ENCODE peak calls at places on chromosomes 2 and 18, in seven cellular contexts. B is fibroblast of lung, R is cardiac muscle cell, S is glutamatergic neuron, Z is heart right ventricle, D is tibial artery, K is fibroblast of pulmonary artery. T is an unnamed sample.

GRCh38 chr2:132668986-132669853 is 785 bp downstream of the LYPD1 start:
- DNase-seq in B (peak), R (no peak), S (peak), Z (no peak), D (no peak), K (peak), T (no peak)

GRCh38 chr2:150548527-150548926 is 61.1 kb upstream of the RND3 start:
- DNase-seq in B (peak), R (peak), S (peak), Z (no peak), D (no peak), K (peak), T (no peak)

GRCh38 chr18:60090170-60090569 is 190.4 kb downstream of the PMAIP1 start:
- DNase-seq in B (peak), R (peak), S (no peak), Z (no peak), D (no peak), K (peak), T (no peak)

GRCh38 chr2:228658998-228659397 is 477.5 kb upstream of the SPHKAP start:
- DNase-seq in B (peak), R (peak), S (no peak), Z (no peak), D (no peak), K (peak), T (no peak)

GRCh38 chr2:150191349-150191748 is 296.1 kb downstream of the RND3 start:
- DNase-seq in B (peak), R (peak), S (no peak), Z (no peak), D (no peak), K (peak), T (no peak)

GRCh38 chr2:214753455-214753854 is 56.0 kb downstream of the BARD1 start:
- DNase-seq in B (no peak), R (no peak), S (no peak), Z (no peak), D (no peak), K (no peak), T (no peak)

GRCh38 chr2:207643892-207644291 is 18.7 kb upstream of the METTL21A start:
- DNase-seq in B (no peak), R (no peak), S (no peak), Z (no peak), D (no peak), K (no peak), T (no peak)

GRCh38 chr2:3379339-3379646 is 201 bp upstream of the TRAPPC12 start:
- DNase-seq in B (no peak), R (no peak), S (no peak), Z (no peak), D (no peak), K (no peak), T (no peak)

GRCh38 chr18:29309352-29309751 is 1132.4 kb upstream of the CDH2 start:
- DNase-seq in B (no peak), R (no peak), S (no peak), Z (no peak), D (no peak), K (no peak), T (no peak)

GRCh38 chr18:47262397-47263196 is 11.1 kb upstream of the SKOR2 start:
- DNase-seq in B (no peak), R (no peak), S (no peak), Z (no peak), D (no peak), K (no peak), T (no peak)

GRCh38 chr2:191538334-191538910 is 139.5 kb upstream of the NABP1 start:
- DNase-seq in B (no peak), R (no peak), S (peak), Z (no peak), D (no peak), K (no peak), T (no peak)

GRCh38 chr2:26907416-26907815 is 59.5 kb downstream of the DPYSL5 start:
- DNase-seq in B (no peak), R (no peak), S (no peak), Z (no peak), D (no peak), K (no peak), T (no peak)

GRCh38 chr2:161044095-161044874 is 115.9 kb upstream of the TANK start:
- DNase-seq in B (peak), R (peak), S (no peak), Z (no peak), D (peak), K (peak), T (no peak)

GRCh38 chr2:178912416-178913056 is 105.3 kb upstream of the TTN start:
- DNase-seq in B (peak), R (peak), S (no peak), Z (no peak), D (no peak), K (peak), T (no peak)

GRCh38 chr2:2234398-2234797 is 96.7 kb downstream of the MYT1L start:
- DNase-seq in B (no peak), R (no peak), S (no peak), Z (no peak), D (no peak), K (no peak), T (no peak)

GRCh38 chr2:28750316-28751101 is 1.1 kb upstream of the PPP1CB start:
- DNase-seq in B (peak), R (peak), S (no peak), Z (peak), D (no peak), K (peak), T (no peak)

GRCh38 chr18:13889661-13890060 is 25.7 kb downstream of the MC2R start:
- DNase-seq in B (no peak), R (no peak), S (no peak), Z (no peak), D (no peak), K (no peak), T (no peak)

GRCh38 chr18:49721981-49722380 is 91.4 kb downstream of the ACAA2 start:
- DNase-seq in B (no peak), R (peak), S (no peak), Z (no peak), D (no peak), K (no peak), T (no peak)

GRCh38 chr2:80361904-80362303 is 57.4 kb upstream of the LRRTM1 start:
- DNase-seq in B (no peak), R (no peak), S (no peak), Z (no peak), D (no peak), K (no peak), T (no peak)

GRCh38 chr2:80363330-80363729 is 58.8 kb upstream of the LRRTM1 start:
- DNase-seq in B (no peak), R (no peak), S (no peak), Z (no peak), D (no peak), K (no peak), T (no peak)

GRCh38 chr2:80363951-80364350 is 59.4 kb upstream of the LRRTM1 start:
- DNase-seq in B (no peak), R (no peak), S (no peak), Z (no peak), D (no peak), K (peak), T (no peak)

GRCh38 chr2:80365762-80366161 is 61.2 kb upstream of the LRRTM1 start:
- DNase-seq in B (no peak), R (no peak), S (peak), Z (no peak), D (no peak), K (no peak), T (no peak)

DNA sequence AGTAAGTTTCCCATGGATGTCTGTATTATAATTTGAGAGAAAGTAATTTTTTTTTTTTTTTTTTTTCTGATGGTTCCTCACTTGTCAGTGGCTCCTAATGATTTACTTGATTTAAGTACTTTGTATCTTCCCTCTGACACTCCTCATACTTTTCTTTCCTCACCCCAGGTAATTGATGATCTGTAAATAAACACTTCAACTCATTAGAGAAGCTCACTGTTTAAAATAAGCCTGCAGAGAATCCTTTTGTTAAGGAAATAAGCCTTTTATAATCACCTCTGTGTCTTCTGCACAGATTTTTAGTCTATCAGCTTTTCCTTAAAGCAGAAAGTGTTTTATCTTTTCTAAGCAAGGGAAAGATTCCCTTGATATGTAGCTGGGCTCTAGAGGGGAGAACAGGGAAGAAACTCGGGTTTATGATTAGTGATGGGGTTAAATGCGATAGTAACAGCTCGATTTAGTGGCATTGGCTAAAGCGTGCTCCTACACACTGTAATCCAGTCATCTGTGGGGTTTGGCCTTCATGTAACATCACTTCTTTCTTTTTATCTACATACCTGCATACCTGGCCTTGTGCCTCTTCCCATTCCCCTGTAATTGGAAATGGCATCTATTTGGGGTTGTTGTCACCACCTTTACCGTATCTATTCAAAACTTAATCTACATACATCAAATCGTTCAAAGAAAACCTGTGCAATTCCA is 60.1 kb upstream of the LRRTM1 start:
- DNase-seq in B (no peak), R (no peak), S (no peak), Z (no peak), D (no peak), K (no peak), T (no peak)
- TF ChIP-seq CTCF in B (no peak), R (no peak), S (no peak), Z (no peak), D (no peak), K (no peak), T (no peak)

DNA sequence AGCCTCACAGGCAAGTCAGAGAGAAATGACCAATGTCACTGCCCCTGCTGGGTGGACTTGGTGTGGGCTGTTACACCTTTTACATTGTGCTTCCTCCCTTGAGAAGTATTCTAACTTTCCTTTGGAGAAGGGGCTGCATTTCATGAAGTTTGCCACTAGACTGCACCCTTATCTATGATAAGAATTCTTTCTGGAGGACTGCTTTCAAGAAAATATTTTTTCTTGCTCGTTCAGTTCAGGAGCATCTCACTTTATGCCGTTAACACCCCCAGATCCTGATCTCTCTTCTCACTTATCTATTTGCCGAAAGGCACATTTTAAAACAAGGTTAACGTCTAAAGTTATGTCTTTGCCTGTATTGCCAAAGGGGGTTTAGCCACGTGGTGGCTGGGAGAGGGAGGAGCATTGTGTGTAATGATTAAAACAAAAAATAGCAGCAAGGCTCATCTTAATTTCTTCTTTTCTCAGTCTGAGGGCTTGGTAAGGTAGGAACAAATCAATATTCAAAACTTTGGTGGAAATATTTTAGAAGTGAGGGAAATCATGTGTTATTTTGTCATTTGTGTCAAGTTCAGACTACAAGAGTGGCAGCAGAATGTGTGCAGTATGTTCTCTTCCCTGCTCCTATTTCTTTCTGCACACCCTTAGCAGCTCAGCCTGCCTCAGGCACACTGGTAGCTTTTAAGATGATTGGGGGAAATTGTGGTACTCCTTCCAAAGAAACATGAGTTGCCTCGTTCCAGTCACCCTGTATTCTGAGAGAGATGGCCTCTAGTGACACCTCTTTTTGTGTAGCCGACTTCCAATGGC is 1.6 kb upstream of the IGFBP5 start:
- DNase-seq in B (peak), R (peak), S (no peak), Z (no peak), D (no peak), K (peak), T (no peak)
- TF ChIP-seq CTCF in B (peak), R (peak), S (peak), Z (peak), D (peak), K (peak), T (peak)

DNA sequence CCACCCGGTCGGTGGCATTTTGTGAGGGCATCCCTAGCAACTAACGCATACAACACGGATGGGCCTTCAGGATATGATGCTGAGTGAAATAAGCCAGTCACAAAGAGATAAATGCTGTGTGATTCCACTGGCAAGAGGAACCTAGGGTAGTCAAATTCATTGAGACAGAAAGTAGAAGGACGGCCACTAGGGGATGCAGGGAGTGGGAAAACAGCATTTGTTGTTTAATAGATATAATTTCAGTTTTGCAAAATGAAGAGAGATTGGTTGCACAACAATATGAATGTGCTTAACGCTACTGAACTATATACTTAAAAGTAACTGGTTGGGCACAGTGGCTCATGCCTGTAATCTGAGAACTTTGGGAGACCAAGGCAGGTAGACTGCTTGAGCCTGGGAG is 112.9 kb downstream of the AFF3 start:
- DNase-seq in B (no peak), R (no peak), S (no peak), Z (no peak), D (no peak), K (no peak), T (no peak)
- TF ChIP-seq CTCF in B (peak), R (no peak), S (no peak), Z (no peak), D (no peak), K (no peak), T (no peak)

DNA sequence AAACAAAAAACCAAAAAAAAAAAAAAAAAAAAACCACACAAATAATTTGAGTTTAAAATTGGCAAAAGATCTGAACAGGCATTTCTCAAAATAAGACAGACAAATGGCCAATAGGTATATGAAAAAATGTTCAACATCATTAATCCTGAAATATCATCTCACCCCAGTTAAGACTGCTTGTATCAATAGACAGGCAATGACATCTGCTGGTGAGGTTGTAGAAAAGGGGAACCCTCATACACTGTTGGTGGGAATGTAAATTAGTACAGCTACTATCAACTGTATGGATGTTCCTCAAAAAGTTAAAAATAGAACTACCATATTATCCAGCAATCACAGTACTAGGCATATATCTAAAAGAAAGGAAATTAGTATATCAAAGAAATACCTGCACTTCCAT is 523.1 kb downstream of the XIRP2 start:
- DNase-seq in B (peak), R (peak), S (no peak), Z (no peak), D (no peak), K (peak), T (no peak)
- TF ChIP-seq CTCF in B (peak), R (no peak), S (no peak), Z (peak), D (no peak), K (peak), T (no peak)

GRCh38 chr2:43131051-43131889 is 95.1 kb downstream of the ZFP36L2 start:
- DNase-seq in B (peak), R (peak), S (no peak), Z (peak), D (peak), K (peak), T (no peak)
- TF ChIP-seq CTCF in B (peak), R (peak), S (no peak), Z (peak), D (peak), K (peak), T (no peak)